ENCODE peak calls at places on chromosome 14, in eight cellular contexts. R is H54, U is Peyer's patch, P is endothelial cell of umbilical vein, A is H1, L is stomach, H is adrenal gland, Z is ovary. W is an unnamed sample.

GRCh38 chr14:36684946-36685345 is 23.3 kb downstream of the PAX9 start:
- DNase-seq in Z (no peak), H (no peak), P (no peak), R (no peak), A (no peak), L (no peak), U (no peak), W (no peak)

GRCh38 chr14:92531151-92531873 is 17.7 kb downstream of the RIN3 start:
- DNase-seq in R (no peak), A (no peak), H (no peak), Z (no peak), P (no peak), U (peak), L (no peak), W (no peak)

GRCh38 chr14:61458766-61459165 is 137.4 kb downstream of the PRKCH start:
- DNase-seq in L (no peak), P (no peak), U (no peak), H (no peak), A (no peak), R (no peak), Z (no peak), W (no peak)

GRCh38 chr14:68253878-68254528 is 434.4 kb downstream of the RAD51B start:
- DNase-seq in H (no peak), Z (no peak), A (no peak), L (no peak), R (no peak), U (no peak), P (no peak), W (no peak)

GRCh38 chr14:68506021-68506644 is 286.7 kb downstream of the ZFP36L1 start:
- DNase-seq in H (peak), A (no peak), L (peak), P (peak), Z (no peak), U (no peak), R (peak), W (no peak)

GRCh38 chr14:37051680-37052079 is 120.7 kb downstream of the SLC25A21 start:
- DNase-seq in L (no peak), Z (no peak), A (no peak), U (no peak), H (no peak), R (no peak), P (no peak), W (no peak)

GRCh38 chr14:69571449-69571878 is 3.2 kb downstream of the CCDC177 start:
- DNase-seq in H (no peak), U (no peak), R (no peak), Z (no peak), P (no peak), A (no peak), L (no peak), W (no peak)

GRCh38 chr14:92846162-92846897 is 52.2 kb downstream of the GOLGA5 start:
- DNase-seq in Z (no peak), L (no peak), U (no peak), P (peak), R (peak), H (peak), A (no peak), W (peak)

GRCh38 chr14:85531594-85532391 is 1.8 kb downstream of the FLRT2 start:
- DNase-seq in L (peak), Z (peak), R (no peak), U (peak), A (no peak), P (peak), H (peak), W (no peak)

GRCh38 chr14:67567654-67568053 is 32.4 kb downstream of the PIGH start:
- DNase-seq in R (no peak), L (peak), Z (no peak), A (no peak), U (no peak), H (peak), P (no peak), W (no peak)

GRCh38 chr14:65961004-65961403 is 525.2 kb upstream of the CCDC196 start:
- DNase-seq in H (peak), A (peak), Z (no peak), L (peak), U (peak), P (peak), R (peak), W (peak)

GRCh38 chr14:106738075-106738474 is 1211.7 kb downstream of the TMEM121 start:
- DNase-seq in Z (no peak), A (no peak), P (no peak), H (no peak), L (no peak), R (no peak), U (no peak), W (no peak)

GRCh38 chr14:78022059-78022458 is 148.1 kb upstream of the NRXN3 start:
- DNase-seq in U (peak), H (peak), Z (no peak), P (peak), A (peak), L (peak), R (peak), W (peak)

GRCh38 chr14:25484194-25484593 is 434.2 kb upstream of the STXBP6 start:
- DNase-seq in R (no peak), U (no peak), P (no peak), H (no peak), Z (no peak), A (no peak), L (no peak), W (no peak)

GRCh38 chr14:89681086-89682018 is 264.3 kb upstream of the FOXN3 start:
- DNase-seq in L (no peak), Z (no peak), A (no peak), U (peak), R (no peak), P (no peak), H (peak), W (no peak)

GRCh38 chr14:104845834-104846441 is 19.1 kb upstream of the CEP170B start:
- DNase-seq in H (no peak), P (no peak), R (no peak), Z (no peak), A (no peak), L (no peak), U (no peak), W (no peak)

GRCh38 chr14:87994974-87995373 is 2.0 kb upstream of the GALC start:
- DNase-seq in H (no peak), P (no peak), L (no peak), A (no peak), U (no peak), Z (no peak), R (no peak), W (no peak)

GRCh38 chr14:68539311-68539737 is 253.5 kb downstream of the ZFP36L1 start:
- DNase-seq in H (no peak), L (no peak), P (no peak), A (no peak), U (no peak), Z (no peak), R (no peak), W (no peak)

GRCh38 chr14:92728781-92729364 is 19.6 kb downstream of the LGMN start:
- DNase-seq in L (peak), A (no peak), P (peak), Z (no peak), H (peak), R (peak), U (peak), W (no peak)

GRCh38 chr14:66624319-66624937 is 116.5 kb downstream of the GPHN start:
- DNase-seq in L (peak), P (peak), H (peak), A (peak), Z (no peak), U (peak), R (no peak), W (peak)

GRCh38 chr14:32509632-32510187 is 180.6 kb downstream of the AKAP6 start:
- DNase-seq in R (peak), P (peak), U (no peak), H (peak), L (peak), A (no peak), Z (peak), W (no peak)

GRCh38 chr14:24398298-24398942 is 383 bp upstream of the NYNRIN start:
- DNase-seq in Z (peak), R (no peak), U (peak), A (no peak), P (peak), L (no peak), H (no peak), W (no peak)

GRCh38 chr14:23478109-23478698 is 8.7 kb downstream of the NGDN start:
- DNase-seq in P (peak), H (peak), Z (peak), L (peak), A (no peak), U (peak), R (peak), W (no peak)

GRCh38 chr14:34926552-34926951 is 51.4 kb upstream of the BAZ1A start:
- DNase-seq in P (peak), L (no peak), Z (no peak), A (no peak), U (no peak), H (no peak), R (no peak), W (no peak)

GRCh38 chr14:71466251-71466650 is 466.0 kb upstream of the RGS6 start:
- DNase-seq in Z (no peak), A (no peak), R (no peak), L (no peak), U (no peak), H (no peak), P (no peak), W (no peak)

GRCh38 chr14:31080060-31080459 is 53.9 kb upstream of the STRN3 start:
- DNase-seq in U (no peak), A (no peak), P (no peak), H (no peak), R (no peak), L (no peak), Z (no peak), W (no peak)

GRCh38 chr14:76647699-76648298 is 113.5 kb upstream of the VASH1 start:
- DNase-seq in A (no peak), L (no peak), P (peak), H (peak), Z (no peak), R (peak), U (peak), W (peak)

GRCh38 chr14:70692210-70692609 is 50.5 kb downstream of the TTC9 start:
- DNase-seq in R (no peak), P (no peak), U (peak), Z (no peak), H (peak), A (no peak), L (peak), W (no peak)

GRCh38 chr14:64745511-64746041 is 41.4 kb downstream of the PLEKHG3 start:
- DNase-seq in A (no peak), P (no peak), U (no peak), L (no peak), R (no peak), Z (peak), H (no peak), W (no peak)

GRCh38 chr14:105147701-105148603 is 20.6 kb downstream of the JAG2 start:
- DNase-seq in R (no peak), A (no peak), U (no peak), L (no peak), P (no peak), Z (no peak), H (no peak), W (no peak)

GRCh38 chr14:92600318-92601053 is 86.9 kb downstream of the RIN3 start:
- DNase-seq in R (peak), P (no peak), A (no peak), H (peak), L (no peak), Z (no peak), U (no peak), W (no peak)

GRCh38 chr14:55951366-55952206 is 166.6 kb upstream of the PELI2 start:
- DNase-seq in H (no peak), L (no peak), U (no peak), Z (no peak), R (no peak), A (no peak), P (no peak), W (no peak)

GRCh38 chr14:92690171-92691011 is 58.0 kb downstream of the LGMN start:
- DNase-seq in Z (no peak), P (peak), A (no peak), U (no peak), L (peak), R (peak), H (peak), W (no peak)

GRCh38 chr14:72617391-72618011 is 276.4 kb downstream of the DPF3 start:
- DNase-seq in L (no peak), R (no peak), Z (peak), U (no peak), H (no peak), A (no peak), P (peak), W (no peak)

GRCh38 chr14:53532871-53533270 is 379.7 kb upstream of the DDHD1 start:
- DNase-seq in H (no peak), P (no peak), A (no peak), L (no peak), U (no peak), Z (no peak), R (no peak), W (no peak)

GRCh38 chr14:33917664-33918063 is 33.2 kb downstream of the EGLN3 start:
- DNase-seq in P (no peak), A (no peak), U (no peak), L (no peak), R (no peak), Z (no peak), H (no peak), W (no peak)

GRCh38 chr14:26863736-26864135 is 265.9 kb upstream of the NOVA1 start:
- DNase-seq in U (no peak), R (no peak), H (no peak), P (peak), Z (no peak), A (no peak), L (no peak), W (no peak)

GRCh38 chr14:98171654-98172053 is 1100.3 kb downstream of the BCL11B start:
- DNase-seq in H (no peak), Z (no peak), L (no peak), A (no peak), P (no peak), U (no peak), R (no peak), W (no peak)

GRCh38 chr14:73762375-73762822 is 48.2 kb upstream of the PNMA1 start:
- DNase-seq in U (peak), A (no peak), Z (no peak), R (no peak), H (no peak), P (no peak), L (no peak), W (no peak)

GRCh38 chr14:52314521-52315354 is 626 bp downstream of the PTGER2 start:
- DNase-seq in H (no peak), A (no peak), P (peak), U (peak), Z (peak), L (peak), R (no peak), W (peak)

GRCh38 chr14:52313493-52313881 is 625 bp upstream of the PTGER2 start:
- DNase-seq in L (no peak), Z (peak), R (no peak), H (no peak), U (no peak), A (no peak), P (peak), W (no peak)

GRCh38 chr14:52312872-52313492 is 1.1 kb upstream of the PTGER2 start:
- DNase-seq in U (no peak), Z (peak), P (no peak), R (no peak), L (no peak), H (no peak), A (no peak), W (no peak)

GRCh38 chr14:52315355-52315718 is 1.2 kb downstream of the PTGER2 start:
- DNase-seq in P (no peak), H (no peak), U (peak), A (no peak), R (no peak), Z (peak), L (peak), W (no peak)

GRCh38 chr14:52313903-52314481 is at the start of gene PTGER2:
- DNase-seq in Z (peak), P (peak), R (peak), A (no peak), L (peak), H (peak), U (peak), W (peak)
- TF ChIP-seq POLR2A in Z (no peak), P (no peak), R (peak), A (no peak), L (no peak), H (no peak), U (no peak), W (no peak)

GRCh38 chr14:49868720-49869114 is 16.1 kb upstream of the NEMF start:
- DNase-seq in H (no peak), Z (no peak), U (no peak), R (no peak), A (no peak), L (no peak), P (no peak), W (no peak)

GRCh38 chr14:49865431-49865859 is 12.9 kb upstream of the NEMF start:
- DNase-seq in R (no peak), P (peak), L (peak), A (no peak), Z (peak), H (peak), U (peak), W (no peak)

GRCh38 chr14:49863483-49864262 is 11.1 kb upstream of the NEMF start:
- DNase-seq in H (peak), P (peak), A (no peak), R (no peak), Z (peak), U (no peak), L (no peak), W (no peak)

GRCh38 chr14:49870908-49871307 is 18.3 kb upstream of the NEMF start:
- DNase-seq in Z (no peak), H (no peak), R (no peak), U (no peak), P (no peak), A (no peak), L (no peak), W (no peak)

GRCh38 chr14:49867831-49868719 is 15.5 kb upstream of the NEMF start:
- DNase-seq in A (peak), R (peak), P (peak), L (peak), Z (peak), H (peak), U (peak), W (peak)
- TF ChIP-seq POLR2A in A (peak), R (no peak), P (peak), L (peak), Z (peak), H (peak), U (peak), W (peak)

GRCh38 chr14:100306256-100306505 is at the start of gene SLC25A29:
- DNase-seq in Z (no peak), P (no peak), L (no peak), A (no peak), R (no peak), H (no peak), U (no peak), W (no peak)
- TF ChIP-seq POLR2A in Z (peak), P (peak), L (no peak), A (peak), R (peak), H (peak), U (no peak), W (no peak)

GRCh38 chr14:94691658-94692029 is 78.3 kb downstream of the GSC start:
- DNase-seq in P (no peak), U (no peak), H (no peak), A (no peak), L (no peak), R (no peak), Z (no peak), W (no peak)
- TF ChIP-seq POLR2A in P (no peak), U (no peak), H (no peak), A (no peak), L (no peak), R (no peak), Z (no peak), W (no peak)

DNA sequence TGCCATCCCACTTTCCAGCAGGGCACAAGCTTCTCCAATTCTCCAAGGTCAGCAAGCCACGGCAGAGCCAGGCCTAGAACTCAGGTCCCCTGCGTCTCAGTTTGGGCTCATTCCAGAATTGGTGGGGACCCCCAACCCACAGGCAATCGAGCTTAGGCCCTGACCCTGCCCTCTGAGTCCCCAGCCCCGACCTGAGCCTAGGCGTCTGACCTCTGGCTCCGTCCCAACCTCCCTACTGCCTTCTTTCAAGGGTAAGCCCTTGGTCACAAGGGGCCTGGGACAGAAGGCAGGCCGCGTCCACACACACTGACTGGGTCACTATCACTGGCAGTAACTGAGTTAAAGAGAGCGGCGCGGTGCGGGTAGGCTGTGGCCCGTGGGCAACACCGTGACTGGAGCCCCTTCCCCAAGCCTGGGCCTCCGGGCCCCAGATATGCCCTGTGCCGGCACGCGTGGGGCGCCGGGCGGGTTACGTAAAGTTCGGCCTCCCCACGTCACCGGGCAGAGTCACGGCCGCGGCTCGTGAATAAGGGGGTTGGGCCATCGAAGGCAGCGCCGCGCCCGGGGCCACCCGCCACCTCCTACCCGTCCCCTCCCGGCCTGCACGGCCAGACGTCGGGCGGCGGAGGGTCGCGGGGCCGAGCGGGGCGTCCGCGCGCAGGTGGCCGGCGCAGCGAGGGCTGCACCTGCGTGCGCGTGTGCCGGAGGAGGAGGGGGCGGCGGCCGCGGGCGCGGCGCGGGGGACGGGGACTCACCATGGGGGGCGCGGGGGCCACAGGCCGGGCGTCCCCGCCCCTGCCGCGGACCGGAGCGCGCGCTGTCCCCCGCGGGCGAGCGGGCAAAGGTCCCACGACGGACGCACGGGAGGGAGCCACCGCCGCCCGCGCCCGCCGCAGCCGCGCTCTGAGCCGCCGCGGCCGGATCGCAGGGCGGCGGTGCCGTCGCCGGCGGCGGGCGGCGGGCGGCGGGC is 517 bp downstream of the ANKRD9 start:
- DNase-seq in Z (peak), P (peak), L (peak), U (peak), H (peak), A (no peak), R (peak), W (no peak)
- TF ChIP-seq POLR2A in Z (no peak), P (no peak), L (no peak), U (peak), H (no peak), A (no peak), R (no peak), W (no peak)

GRCh38 chr14:21383848-21384493 is at the start of gene SUPT16H:
- DNase-seq in U (peak), Z (peak), L (peak), A (peak), R (peak), H (peak), P (peak), W (peak)

GRCh38 chr14:21385170-21385904 is 1.5 kb upstream of the SUPT16H start:
- DNase-seq in P (no peak), L (no peak), H (no peak), Z (no peak), U (no peak), R (no peak), A (no peak), W (peak)

GRCh38 chr14:21382886-21383847 is 652 bp downstream of the SUPT16H start:
- DNase-seq in A (no peak), P (peak), H (peak), L (peak), U (peak), R (no peak), Z (peak), W (peak)

GRCh38 chr14:21382095-21382494 is 1.7 kb downstream of the SUPT16H start:
- DNase-seq in R (no peak), U (no peak), L (no peak), A (no peak), P (no peak), Z (no peak), H (no peak), W (no peak)

DNA sequence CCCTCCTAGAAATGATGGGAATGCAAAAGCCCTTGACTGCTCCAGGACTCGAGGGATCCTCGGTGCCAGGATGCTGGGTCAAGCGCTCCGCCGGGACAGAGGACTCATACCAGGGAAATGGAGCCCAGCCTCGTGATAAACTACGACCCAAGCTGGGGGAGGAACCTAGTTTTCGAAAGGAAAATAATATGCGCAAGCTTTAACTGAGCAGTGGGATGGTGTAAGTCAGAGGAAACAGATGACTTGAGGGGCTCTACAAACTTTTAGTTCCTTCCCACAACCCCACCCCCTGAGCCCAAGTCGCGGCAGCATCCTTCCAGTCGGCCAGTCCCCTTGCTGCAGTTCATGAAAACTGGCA is 654 bp upstream of the SUPT16H start:
- DNase-seq in U (no peak), H (no peak), Z (no peak), P (no peak), R (no peak), A (no peak), L (no peak), W (no peak)
- TF ChIP-seq POLR2A in U (no peak), H (no peak), Z (no peak), P (no peak), R (no peak), A (no peak), L (no peak), W (no peak)